ENCODE peak calls at places on chromosomes 5 and 9, in nine cellular contexts. One of them, this sample, is unnamed.

GRCh38 chr9:15231788-15232635 is 75.0 kb downstream of the TTC39B start:
- DNase-seq in NCI-H2171: no peak
- DNase-seq in activated naive CD8-positive, alpha-beta T cell treated with anti-CD3 and anti-CD28 coated beads for 36 hours: no peak
- DNase-seq in left cardiac atrium: no peak
- DNase-seq in left ventricle myocardium inferior: no peak
- DNase-seq in tibial nerve: no peak
- DNase-seq in SW480: peak
- DNase-seq in NCI-H1930: no peak
- DNase-seq in NCI-H460: peak
- DNase-seq in this sample: no peak

GRCh38 chr9:80028501-80028900 is 456.7 kb downstream of the TLE4 start:
- DNase-seq in NCI-H2171: no peak
- DNase-seq in left ventricle myocardium inferior: no peak
- DNase-seq in NCI-H460: no peak
- DNase-seq in activated naive CD8-positive, alpha-beta T cell treated with anti-CD3 and anti-CD28 coated beads for 36 hours: no peak
- DNase-seq in NCI-H1930: no peak
- DNase-seq in tibial nerve: no peak
- DNase-seq in SW480: no peak
- DNase-seq in left cardiac atrium: no peak
- DNase-seq in this sample: no peak

GRCh38 chr5:6596388-6596787 is 36.5 kb downstream of the NSUN2 start:
- DNase-seq in left cardiac atrium: no peak
- DNase-seq in NCI-H1930: no peak
- DNase-seq in activated naive CD8-positive, alpha-beta T cell treated with anti-CD3 and anti-CD28 coated beads for 36 hours: no peak
- DNase-seq in NCI-H460: no peak
- DNase-seq in SW480: no peak
- DNase-seq in tibial nerve: no peak
- DNase-seq in NCI-H2171: no peak
- DNase-seq in left ventricle myocardium inferior: no peak
- DNase-seq in this sample: no peak

GRCh38 chr5:41843456-41844112 is 26.6 kb downstream of the OXCT1 start:
- DNase-seq in SW480: peak
- DNase-seq in activated naive CD8-positive, alpha-beta T cell treated with anti-CD3 and anti-CD28 coated beads for 36 hours: peak
- DNase-seq in tibial nerve: no peak
- DNase-seq in NCI-H1930: peak
- DNase-seq in NCI-H2171: peak
- DNase-seq in left cardiac atrium: no peak
- DNase-seq in NCI-H460: peak
- DNase-seq in left ventricle myocardium inferior: no peak
- DNase-seq in this sample: no peak

GRCh38 chr5:33832414-33832813 is 59.4 kb downstream of the ADAMTS12 start:
- DNase-seq in NCI-H460: no peak
- DNase-seq in NCI-H2171: no peak
- DNase-seq in left cardiac atrium: no peak
- DNase-seq in SW480: no peak
- DNase-seq in left ventricle myocardium inferior: no peak
- DNase-seq in NCI-H1930: no peak
- DNase-seq in activated naive CD8-positive, alpha-beta T cell treated with anti-CD3 and anti-CD28 coated beads for 36 hours: no peak
- DNase-seq in tibial nerve: no peak
- DNase-seq in this sample: no peak

GRCh38 chr9:20242767-20243166 is 379.5 kb downstream of the MLLT3 start:
- DNase-seq in activated naive CD8-positive, alpha-beta T cell treated with anti-CD3 and anti-CD28 coated beads for 36 hours: peak
- DNase-seq in SW480: no peak
- DNase-seq in left ventricle myocardium inferior: no peak
- DNase-seq in NCI-H2171: no peak
- DNase-seq in NCI-H1930: no peak
- DNase-seq in left cardiac atrium: no peak
- DNase-seq in NCI-H460: no peak
- DNase-seq in tibial nerve: no peak
- DNase-seq in this sample: no peak

GRCh38 chr5:133347039-133347438 is 265.3 kb downstream of the FSTL4 start:
- DNase-seq in SW480: peak
- DNase-seq in activated naive CD8-positive, alpha-beta T cell treated with anti-CD3 and anti-CD28 coated beads for 36 hours: no peak
- DNase-seq in NCI-H460: no peak
- DNase-seq in tibial nerve: no peak
- DNase-seq in NCI-H2171: no peak
- DNase-seq in left ventricle myocardium inferior: no peak
- DNase-seq in NCI-H1930: no peak
- DNase-seq in left cardiac atrium: no peak
- DNase-seq in this sample: no peak

GRCh38 chr5:41071975-41072374 is 833 bp upstream of the MROH2B start:
- DNase-seq in activated naive CD8-positive, alpha-beta T cell treated with anti-CD3 and anti-CD28 coated beads for 36 hours: no peak
- DNase-seq in tibial nerve: no peak
- DNase-seq in NCI-H460: no peak
- DNase-seq in NCI-H1930: no peak
- DNase-seq in left cardiac atrium: no peak
- DNase-seq in left ventricle myocardium inferior: no peak
- DNase-seq in SW480: no peak
- DNase-seq in NCI-H2171: no peak
- DNase-seq in this sample: no peak

GRCh38 chr9:8679405-8679951 is 879.9 kb upstream of the DMAC1 start:
- DNase-seq in NCI-H1930: peak
- DNase-seq in activated naive CD8-positive, alpha-beta T cell treated with anti-CD3 and anti-CD28 coated beads for 36 hours: no peak
- DNase-seq in left ventricle myocardium inferior: no peak
- DNase-seq in SW480: no peak
- DNase-seq in tibial nerve: no peak
- DNase-seq in left cardiac atrium: no peak
- DNase-seq in NCI-H460: peak
- DNase-seq in NCI-H2171: no peak
- DNase-seq in this sample: no peak

GRCh38 chr9:115786321-115786720 is 367.3 kb upstream of the PAPPA start:
- DNase-seq in SW480: no peak
- DNase-seq in NCI-H1930: no peak
- DNase-seq in NCI-H460: no peak
- DNase-seq in left ventricle myocardium inferior: no peak
- DNase-seq in activated naive CD8-positive, alpha-beta T cell treated with anti-CD3 and anti-CD28 coated beads for 36 hours: no peak
- DNase-seq in NCI-H2171: no peak
- DNase-seq in left cardiac atrium: no peak
- DNase-seq in tibial nerve: no peak
- DNase-seq in this sample: no peak

GRCh38 chr9:92324451-92324850 is 699 bp downstream of the NOL8 start:
- DNase-seq in NCI-H2171: no peak
- DNase-seq in tibial nerve: no peak
- DNase-seq in NCI-H460: no peak
- DNase-seq in activated naive CD8-positive, alpha-beta T cell treated with anti-CD3 and anti-CD28 coated beads for 36 hours: no peak
- DNase-seq in left cardiac atrium: no peak
- DNase-seq in SW480: no peak
- DNase-seq in NCI-H1930: no peak
- DNase-seq in left ventricle myocardium inferior: no peak
- DNase-seq in this sample: no peak

GRCh38 chr5:137348759-137349158 is 150.4 kb downstream of the SPOCK1 start:
- DNase-seq in left ventricle myocardium inferior: no peak
- DNase-seq in left cardiac atrium: no peak
- DNase-seq in NCI-H2171: no peak
- DNase-seq in NCI-H1930: no peak
- DNase-seq in NCI-H460: no peak
- DNase-seq in activated naive CD8-positive, alpha-beta T cell treated with anti-CD3 and anti-CD28 coated beads for 36 hours: no peak
- DNase-seq in tibial nerve: no peak
- DNase-seq in SW480: no peak
- DNase-seq in this sample: no peak

GRCh38 chr9:129143461-129143927 is 32.3 kb downstream of the PTPA start:
- DNase-seq in SW480: peak
- DNase-seq in NCI-H1930: no peak
- DNase-seq in NCI-H460: no peak
- DNase-seq in left cardiac atrium: peak
- DNase-seq in activated naive CD8-positive, alpha-beta T cell treated with anti-CD3 and anti-CD28 coated beads for 36 hours: no peak
- DNase-seq in tibial nerve: no peak
- DNase-seq in NCI-H2171: no peak
- DNase-seq in left ventricle myocardium inferior: peak
- DNase-seq in this sample: peak

GRCh38 chr9:113581865-113582697 is 118.6 kb downstream of the RGS3 start:
- DNase-seq in activated naive CD8-positive, alpha-beta T cell treated with anti-CD3 and anti-CD28 coated beads for 36 hours: peak
- DNase-seq in NCI-H2171: no peak
- DNase-seq in SW480: no peak
- DNase-seq in left cardiac atrium: peak
- DNase-seq in NCI-H460: no peak
- DNase-seq in left ventricle myocardium inferior: peak
- DNase-seq in NCI-H1930: no peak
- DNase-seq in tibial nerve: peak
- DNase-seq in this sample: peak

GRCh38 chr5:168022761-168023160 is 268.7 kb upstream of the WWC1 start:
- DNase-seq in NCI-H460: no peak
- DNase-seq in left ventricle myocardium inferior: no peak
- DNase-seq in NCI-H2171: no peak
- DNase-seq in NCI-H1930: no peak
- DNase-seq in tibial nerve: no peak
- DNase-seq in SW480: no peak
- DNase-seq in left cardiac atrium: peak
- DNase-seq in activated naive CD8-positive, alpha-beta T cell treated with anti-CD3 and anti-CD28 coated beads for 36 hours: no peak
- DNase-seq in this sample: no peak

GRCh38 chr9:122263699-122264349 is 816 bp downstream of the RBM18 start:
- DNase-seq in SW480: peak
- DNase-seq in NCI-H2171: no peak
- DNase-seq in left cardiac atrium: no peak
- DNase-seq in NCI-H460: no peak
- DNase-seq in activated naive CD8-positive, alpha-beta T cell treated with anti-CD3 and anti-CD28 coated beads for 36 hours: no peak
- DNase-seq in tibial nerve: no peak
- DNase-seq in left ventricle myocardium inferior: no peak
- DNase-seq in NCI-H1930: no peak
- DNase-seq in this sample: no peak

GRCh38 chr9:22265038-22265437 is 181.6 kb upstream of the DMRTA1 start:
- DNase-seq in NCI-H2171: no peak
- DNase-seq in SW480: no peak
- DNase-seq in left ventricle myocardium inferior: no peak
- DNase-seq in left cardiac atrium: no peak
- DNase-seq in NCI-H1930: no peak
- DNase-seq in tibial nerve: no peak
- DNase-seq in NCI-H460: no peak
- DNase-seq in activated naive CD8-positive, alpha-beta T cell treated with anti-CD3 and anti-CD28 coated beads for 36 hours: no peak
- DNase-seq in this sample: no peak

GRCh38 chr5:142262683-142263082 is 62.1 kb downstream of the SPRY4 start:
- DNase-seq in NCI-H2171: no peak
- DNase-seq in tibial nerve: no peak
- DNase-seq in activated naive CD8-positive, alpha-beta T cell treated with anti-CD3 and anti-CD28 coated beads for 36 hours: no peak
- DNase-seq in left ventricle myocardium inferior: no peak
- DNase-seq in SW480: no peak
- DNase-seq in NCI-H460: no peak
- DNase-seq in left cardiac atrium: no peak
- DNase-seq in NCI-H1930: no peak
- DNase-seq in this sample: no peak

GRCh38 chr5:115487750-115488149 is 56.8 kb downstream of the FEM1C start:
- DNase-seq in NCI-H460: no peak
- DNase-seq in NCI-H2171: no peak
- DNase-seq in left cardiac atrium: no peak
- DNase-seq in activated naive CD8-positive, alpha-beta T cell treated with anti-CD3 and anti-CD28 coated beads for 36 hours: peak
- DNase-seq in left ventricle myocardium inferior: no peak
- DNase-seq in SW480: no peak
- DNase-seq in NCI-H1930: no peak
- DNase-seq in tibial nerve: no peak
- DNase-seq in this sample: no peak

GRCh38 chr5:122470365-122470764 is 158.3 kb downstream of the SNCAIP start:
- DNase-seq in left ventricle myocardium inferior: no peak
- DNase-seq in NCI-H1930: no peak
- DNase-seq in tibial nerve: no peak
- DNase-seq in NCI-H460: no peak
- DNase-seq in SW480: no peak
- DNase-seq in activated naive CD8-positive, alpha-beta T cell treated with anti-CD3 and anti-CD28 coated beads for 36 hours: no peak
- DNase-seq in NCI-H2171: no peak
- DNase-seq in left cardiac atrium: no peak
- DNase-seq in this sample: no peak

GRCh38 chr9:105693435-105694275 is 686 bp upstream of the TMEM38B start:
- DNase-seq in NCI-H1930: no peak
- DNase-seq in SW480: peak
- DNase-seq in tibial nerve: no peak
- DNase-seq in NCI-H460: no peak
- DNase-seq in left ventricle myocardium inferior: no peak
- DNase-seq in activated naive CD8-positive, alpha-beta T cell treated with anti-CD3 and anti-CD28 coated beads for 36 hours: no peak
- DNase-seq in NCI-H2171: no peak
- DNase-seq in left cardiac atrium: no peak
- DNase-seq in this sample: no peak

GRCh38 chr9:110691002-110691549 is 22.5 kb downstream of the MUSK start:
- DNase-seq in tibial nerve: no peak
- DNase-seq in NCI-H1930: no peak
- DNase-seq in SW480: no peak
- DNase-seq in activated naive CD8-positive, alpha-beta T cell treated with anti-CD3 and anti-CD28 coated beads for 36 hours: no peak
- DNase-seq in NCI-H2171: no peak
- DNase-seq in left cardiac atrium: no peak
- DNase-seq in left ventricle myocardium inferior: no peak
- DNase-seq in NCI-H460: no peak
- DNase-seq in this sample: no peak

GRCh38 chr5:75566710-75567309 is 44.4 kb upstream of the ANKDD1B start:
- DNase-seq in activated naive CD8-positive, alpha-beta T cell treated with anti-CD3 and anti-CD28 coated beads for 36 hours: peak
- DNase-seq in SW480: peak
- DNase-seq in NCI-H2171: no peak
- DNase-seq in left ventricle myocardium inferior: no peak
- DNase-seq in NCI-H1930: no peak
- DNase-seq in tibial nerve: no peak
- DNase-seq in NCI-H460: peak
- DNase-seq in left cardiac atrium: no peak
- DNase-seq in this sample: no peak

GRCh38 chr5:106649031-106649430 is 1021.7 kb downstream of the EFNA5 start:
- DNase-seq in NCI-H2171: no peak
- DNase-seq in NCI-H1930: no peak
- DNase-seq in activated naive CD8-positive, alpha-beta T cell treated with anti-CD3 and anti-CD28 coated beads for 36 hours: no peak
- DNase-seq in left ventricle myocardium inferior: no peak
- DNase-seq in left cardiac atrium: no peak
- DNase-seq in NCI-H460: no peak
- DNase-seq in SW480: no peak
- DNase-seq in tibial nerve: no peak
- DNase-seq in this sample: no peak

GRCh38 chr5:79236970-79237734 is 1.2 kb downstream of the JMY start:
- DNase-seq in NCI-H460: peak
- DNase-seq in left cardiac atrium: peak
- DNase-seq in NCI-H2171: peak
- DNase-seq in activated naive CD8-positive, alpha-beta T cell treated with anti-CD3 and anti-CD28 coated beads for 36 hours: peak
- DNase-seq in tibial nerve: peak
- DNase-seq in left ventricle myocardium inferior: peak
- DNase-seq in SW480: peak
- DNase-seq in NCI-H1930: peak
- DNase-seq in this sample: peak

GRCh38 chr5:21806943-21807342 is 1046.2 kb downstream of the CDH12 start:
- DNase-seq in activated naive CD8-positive, alpha-beta T cell treated with anti-CD3 and anti-CD28 coated beads for 36 hours: no peak
- DNase-seq in NCI-H460: peak
- DNase-seq in tibial nerve: peak
- DNase-seq in SW480: no peak
- DNase-seq in left cardiac atrium: no peak
- DNase-seq in NCI-H2171: no peak
- DNase-seq in left ventricle myocardium inferior: no peak
- DNase-seq in NCI-H1930: no peak
- DNase-seq in this sample: no peak

GRCh38 chr9:119044801-119045200 is 324.4 kb downstream of the BRINP1 start:
- DNase-seq in left cardiac atrium: no peak
- DNase-seq in NCI-H460: no peak
- DNase-seq in activated naive CD8-positive, alpha-beta T cell treated with anti-CD3 and anti-CD28 coated beads for 36 hours: no peak
- DNase-seq in NCI-H1930: no peak
- DNase-seq in tibial nerve: no peak
- DNase-seq in NCI-H2171: no peak
- DNase-seq in SW480: no peak
- DNase-seq in left ventricle myocardium inferior: no peak
- DNase-seq in this sample: no peak

GRCh38 chr9:104969116-104969515 is 41.2 kb upstream of the ABCA1 start:
- DNase-seq in SW480: no peak
- DNase-seq in activated naive CD8-positive, alpha-beta T cell treated with anti-CD3 and anti-CD28 coated beads for 36 hours: no peak
- DNase-seq in left ventricle myocardium inferior: no peak
- DNase-seq in NCI-H1930: no peak
- DNase-seq in left cardiac atrium: no peak
- DNase-seq in NCI-H460: no peak
- DNase-seq in NCI-H2171: no peak
- DNase-seq in tibial nerve: no peak
- DNase-seq in this sample: no peak